ENCODE peak calls at places on chromosomes 1 and 21, in seven cellular contexts. C is SK-N-SH, K is HepG2, H is GM12878, P is H1, J is K562, Y is HCT116. W is an unnamed sample.

GRCh38 chr1:29235955-29236742 is at the start of gene PTPRU:
- DNase-seq in C (peak; percentile 98), K (peak; percentile 35), H (no peak), P (peak; percentile 98), Y (no peak), J (peak; percentile 94), W (peak; percentile 83)

GRCh38 chr1:91712981-91713841 is 172.7 kb downstream of the TGFBR3 start:
- DNase-seq in H (peak; percentile 55), Y (no peak), K (no peak), P (no peak), C (no peak), J (no peak), W (no peak)

GRCh38 chr21:14414932-14415508 is 32.1 kb upstream of the HSPA13 start:
- DNase-seq in K (no peak), H (peak; percentile 15), C (no peak), Y (no peak), J (no peak), P (no peak), W (no peak)

GRCh38 chr1:15417365-15417934 is 7.8 kb downstream of the EFHD2 start:
- DNase-seq in K (no peak), J (peak; percentile 75), Y (no peak), C (peak; percentile 41), H (no peak), P (no peak), W (no peak)

GRCh38 chr1:63813829-63814277 is 40.0 kb downstream of the ROR1 start:
- DNase-seq in P (no peak), H (no peak), K (no peak), J (no peak), C (no peak), Y (no peak), W (no peak)

GRCh38 chr1:6923955-6924890 is 139.0 kb downstream of the CAMTA1 start:
- DNase-seq in K (no peak), H (no peak), P (no peak), J (no peak), C (no peak), Y (no peak), W (no peak)

GRCh38 chr21:32337206-32337605 is 38.6 kb downstream of the MRAP start:
- DNase-seq in P (no peak), K (no peak), H (no peak), J (no peak), C (no peak), Y (no peak), W (no peak)

GRCh38 chr1:194295690-194296089 is 1109.3 kb upstream of the B3GALT2 start:
- DNase-seq in Y (peak; percentile 33), J (no peak), H (no peak), C (no peak), P (no peak), K (peak; percentile 15), W (peak; percentile 18)

GRCh38 chr1:236426215-236426614 is 32.1 kb downstream of the EDARADD start:
- DNase-seq in C (no peak), H (no peak), Y (no peak), J (no peak), K (no peak), P (no peak), W (no peak)

GRCh38 chr1:89781494-89782126 is 39.2 kb upstream of the LRRC8D start:
- DNase-seq in J (no peak), K (no peak), H (peak; percentile 81), Y (no peak), P (no peak), C (no peak), W (no peak)

GRCh38 chr1:110746644-110747259 is 72.0 kb upstream of the KCNA3 start:
- DNase-seq in K (peak; percentile 39), J (peak; percentile 49), P (peak; percentile 75), Y (no peak), C (no peak), H (no peak), W (peak; percentile 11)

GRCh38 chr1:180027949-180028445 is 73.4 kb downstream of the CEP350 start:
- DNase-seq in P (no peak), H (no peak), J (no peak), K (no peak), Y (no peak), C (no peak), W (no peak)

GRCh38 chr1:24415910-24416665 is 486 bp downstream of the NIPAL3 start:
- DNase-seq in Y (no peak), C (peak; percentile 38), K (no peak), P (no peak), H (no peak), J (peak; percentile 30), W (peak; percentile 16)

GRCh38 chr1:154335351-154335714 is 10.0 kb downstream of the ATP8B2 start:
- DNase-seq in H (no peak), K (no peak), P (no peak), C (no peak), Y (no peak), J (no peak), W (no peak)

GRCh38 chr1:93613895-93614294 is 67.7 kb downstream of the BCAR3 start:
- DNase-seq in P (no peak), J (no peak), Y (no peak), K (no peak), H (no peak), C (no peak), W (no peak)

GRCh38 chr1:166304131-166304530 is 137.3 kb upstream of the FAM78B start:
- DNase-seq in H (no peak), P (no peak), Y (no peak), J (no peak), C (no peak), K (no peak), W (no peak)

GRCh38 chr1:165426745-165427144 is 18.2 kb downstream of the RXRG start:
- DNase-seq in Y (no peak), H (no peak), C (no peak), J (no peak), K (peak; percentile 18), P (no peak), W (no peak)

GRCh38 chr1:151443846-151444790 is 15.2 kb downstream of the POGZ start:
- DNase-seq in K (peak; percentile 69), Y (peak; percentile 76), J (peak; percentile 69), C (peak; percentile 77), H (peak; percentile 38), P (peak; percentile 55), W (peak; percentile 92)

GRCh38 chr1:109622895-109623294 is 3.3 kb downstream of the AMPD2 start:
- DNase-seq in Y (no peak), P (no peak), C (no peak), K (no peak), H (no peak), J (no peak), W (no peak)

GRCh38 chr1:173705117-173705516 is 9.7 kb upstream of the KLHL20 start:
- DNase-seq in C (no peak), H (no peak), K (no peak), Y (no peak), P (no peak), J (no peak), W (no peak)

GRCh38 chr1:47944561-47944960 is 52.6 kb downstream of the TRABD2B start:
- DNase-seq in Y (no peak), J (no peak), P (no peak), K (no peak), C (peak; percentile 55), H (no peak), W (no peak)

GRCh38 chr1:47940779-47941178 is 56.4 kb downstream of the TRABD2B start:
- DNase-seq in Y (no peak), J (no peak), C (no peak), K (no peak), H (no peak), P (peak; percentile 14), W (no peak)

GRCh38 chr1:47941609-47942237 is 55.5 kb downstream of the TRABD2B start:
- DNase-seq in H (no peak), K (peak; percentile 43), P (peak; percentile 31), J (no peak), Y (no peak), C (no peak), W (no peak)

GRCh38 chr1:47940321-47940720 is 56.9 kb downstream of the TRABD2B start:
- DNase-seq in C (no peak), Y (no peak), J (no peak), K (no peak), H (no peak), P (peak; percentile 23), W (no peak)

GRCh38 chr1:47942238-47942629 is 55.0 kb downstream of the TRABD2B start:
- DNase-seq in C (no peak), H (no peak), J (no peak), P (no peak), K (no peak), Y (no peak), W (no peak)
- TF ChIP-seq JUND in C (no peak), H (no peak), J (no peak), P (no peak), K (no peak), Y (no peak), W (no peak)

DNA sequence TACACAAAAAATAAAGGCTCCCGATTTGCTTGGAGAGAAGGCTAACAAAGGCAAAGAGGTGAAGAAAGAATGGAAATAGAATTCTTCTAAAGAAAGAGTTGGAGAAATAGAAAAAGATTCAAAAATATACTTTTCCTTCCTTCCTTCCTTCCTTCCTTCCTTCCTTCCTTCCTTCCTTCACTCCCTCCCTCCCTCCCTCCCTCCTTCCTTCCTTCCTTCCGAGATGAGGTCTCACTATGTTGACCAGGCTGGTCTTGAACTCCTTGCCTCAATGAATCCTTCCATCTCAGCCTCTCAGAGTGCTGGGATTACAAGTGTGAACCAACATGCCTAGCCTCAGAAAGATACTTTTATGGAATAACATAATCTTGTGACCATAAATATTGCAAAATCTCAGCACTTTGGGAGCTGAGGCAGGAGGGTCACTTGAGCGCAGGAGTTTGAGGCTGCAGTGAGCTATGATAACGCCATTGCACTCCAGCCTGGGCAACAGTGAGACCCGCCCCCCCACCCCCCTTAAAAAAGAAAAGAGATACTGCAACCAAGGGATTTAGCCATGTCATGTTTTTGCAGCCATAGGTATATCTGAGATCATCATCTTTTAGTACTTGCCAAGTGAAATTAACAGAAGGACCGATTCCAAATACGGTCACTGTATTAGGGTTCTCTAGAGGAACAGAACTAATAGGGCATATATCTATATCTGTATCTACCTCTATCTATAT is 1.0 kb upstream of the HJV start:
- DNase-seq in Y (no peak), H (no peak), C (no peak), J (peak; percentile 64), K (no peak), P (no peak), W (no peak)
- TF ChIP-seq JUND in Y (no peak), H (no peak), C (no peak), J (no peak), K (no peak), P (no peak), W (no peak)

GRCh38 chr21:27040738-27041137 is 73.8 kb upstream of the ADAMTS5 start:
- DNase-seq in K (no peak), P (no peak), H (no peak), C (no peak), Y (no peak), J (no peak), W (no peak)

GRCh38 chr21:27047331-27048314 is 80.7 kb upstream of the ADAMTS5 start:
- DNase-seq in H (no peak), Y (no peak), K (no peak), J (no peak), C (no peak), P (no peak), W (no peak)

GRCh38 chr21:27043377-27043776 is 76.5 kb upstream of the ADAMTS5 start:
- DNase-seq in C (no peak), H (no peak), J (no peak), Y (no peak), P (no peak), K (no peak), W (no peak)

GRCh38 chr21:27045281-27045985 is 78.5 kb upstream of the ADAMTS5 start:
- DNase-seq in C (no peak), J (no peak), P (no peak), Y (no peak), K (no peak), H (no peak), W (no peak)
- TF ChIP-seq JUND in C (no peak), J (no peak), P (no peak), Y (no peak), K (no peak), H (no peak), W (no peak)

GRCh38 chr21:27759091-27759659 is 792.3 kb upstream of the ADAMTS5 start:
- DNase-seq in Y (no peak), K (no peak), P (peak; percentile 55), J (no peak), H (no peak), C (no peak), W (peak; percentile 2)
- TF ChIP-seq JUND in Y (no peak), K (no peak), P (no peak), J (no peak), H (no peak), C (no peak), W (no peak)